ENCODE peak calls at places on chromosome 1, in eight cellular contexts. One of them, this sample, is unnamed.

GRCh38 chr1:91572044-91572443 is 71.4 kb downstream of the CDC7 start:
- DNase-seq in HCT116: no peak
- DNase-seq in A549: no peak
- DNase-seq in uterus: no peak
- DNase-seq in ovary: no peak
- DNase-seq in transverse colon: no peak
- DNase-seq in body of pancreas: peak
- DNase-seq in esophagus squamous epithelium: no peak
- DNase-seq in this sample: peak

GRCh38 chr1:67537647-67538018 is 107.4 kb upstream of the SERBP1 start:
- DNase-seq in HCT116: no peak
- DNase-seq in A549: no peak
- DNase-seq in uterus: no peak
- DNase-seq in ovary: no peak
- DNase-seq in transverse colon: no peak
- DNase-seq in body of pancreas: no peak
- DNase-seq in esophagus squamous epithelium: no peak
- DNase-seq in this sample: peak

GRCh38 chr1:62621907-62622306 is 24.6 kb downstream of the ANGPTL3 start:
- DNase-seq in HCT116: peak
- DNase-seq in A549: peak
- DNase-seq in uterus: no peak
- DNase-seq in ovary: no peak
- DNase-seq in transverse colon: no peak
- DNase-seq in body of pancreas: peak
- DNase-seq in esophagus squamous epithelium: no peak
- DNase-seq in this sample: peak

GRCh38 chr1:226097866-226098625 is 35.5 kb downstream of the H3-3A start:
- DNase-seq in HCT116: no peak
- DNase-seq in A549: no peak
- DNase-seq in uterus: no peak
- DNase-seq in ovary: no peak
- DNase-seq in transverse colon: no peak
- DNase-seq in body of pancreas: no peak
- DNase-seq in esophagus squamous epithelium: no peak
- DNase-seq in this sample: no peak

GRCh38 chr1:154497026-154497806 is 4.8 kb upstream of the TDRD10 start:
- DNase-seq in HCT116: no peak
- DNase-seq in A549: no peak
- DNase-seq in uterus: peak
- DNase-seq in ovary: no peak
- DNase-seq in transverse colon: no peak
- DNase-seq in body of pancreas: peak
- DNase-seq in esophagus squamous epithelium: no peak
- DNase-seq in this sample: no peak

GRCh38 chr1:43699281-43699680 is 8.1 kb upstream of the ST3GAL3 start:
- DNase-seq in HCT116: no peak
- DNase-seq in A549: no peak
- DNase-seq in uterus: no peak
- DNase-seq in ovary: no peak
- DNase-seq in transverse colon: no peak
- DNase-seq in body of pancreas: no peak
- DNase-seq in esophagus squamous epithelium: no peak
- DNase-seq in this sample: no peak

GRCh38 chr1:201506573-201507567 is at the start of gene CSRP1:
- DNase-seq in HCT116: peak
- DNase-seq in A549: peak
- DNase-seq in uterus: peak
- DNase-seq in ovary: peak
- DNase-seq in transverse colon: peak
- DNase-seq in body of pancreas: peak
- DNase-seq in esophagus squamous epithelium: peak
- DNase-seq in this sample: peak

GRCh38 chr1:9651565-9652378 is at the start of gene PIK3CD:
- DNase-seq in HCT116: no peak
- DNase-seq in A549: peak
- DNase-seq in uterus: no peak
- DNase-seq in ovary: no peak
- DNase-seq in transverse colon: no peak
- DNase-seq in body of pancreas: no peak
- DNase-seq in esophagus squamous epithelium: no peak
- DNase-seq in this sample: peak

GRCh38 chr1:203592728-203593127 is 33.9 kb upstream of the ATP2B4 start:
- DNase-seq in HCT116: no peak
- DNase-seq in A549: no peak
- DNase-seq in uterus: no peak
- DNase-seq in ovary: no peak
- DNase-seq in transverse colon: no peak
- DNase-seq in body of pancreas: peak
- DNase-seq in esophagus squamous epithelium: no peak
- DNase-seq in this sample: no peak

GRCh38 chr1:80218112-80218511 is 1211.6 kb upstream of the ADGRL4 start:
- DNase-seq in HCT116: peak
- DNase-seq in A549: peak
- DNase-seq in uterus: no peak
- DNase-seq in ovary: no peak
- DNase-seq in transverse colon: no peak
- DNase-seq in body of pancreas: no peak
- DNase-seq in esophagus squamous epithelium: no peak
- DNase-seq in this sample: peak

GRCh38 chr1:58592521-58593134 is 15.6 kb upstream of the TACSTD2 start:
- DNase-seq in HCT116: no peak
- DNase-seq in A549: peak
- DNase-seq in uterus: peak
- DNase-seq in ovary: peak
- DNase-seq in transverse colon: no peak
- DNase-seq in body of pancreas: peak
- DNase-seq in esophagus squamous epithelium: no peak
- DNase-seq in this sample: no peak

GRCh38 chr1:100530901-100531487 is 6.9 kb upstream of the GPR88 start:
- DNase-seq in HCT116: no peak
- DNase-seq in A549: no peak
- DNase-seq in uterus: peak
- DNase-seq in ovary: no peak
- DNase-seq in transverse colon: peak
- DNase-seq in body of pancreas: peak
- DNase-seq in esophagus squamous epithelium: no peak
- DNase-seq in this sample: peak

GRCh38 chr1:240004086-240004749 is 87.5 kb upstream of the FMN2 start:
- DNase-seq in HCT116: no peak
- DNase-seq in A549: peak
- DNase-seq in uterus: no peak
- DNase-seq in ovary: no peak
- DNase-seq in transverse colon: no peak
- DNase-seq in body of pancreas: no peak
- DNase-seq in esophagus squamous epithelium: no peak
- DNase-seq in this sample: peak

GRCh38 chr1:200778766-200779165 is 40.1 kb downstream of the CAMSAP2 start:
- DNase-seq in HCT116: no peak
- DNase-seq in A549: no peak
- DNase-seq in uterus: no peak
- DNase-seq in ovary: no peak
- DNase-seq in transverse colon: no peak
- DNase-seq in body of pancreas: no peak
- DNase-seq in esophagus squamous epithelium: no peak
- DNase-seq in this sample: no peak

GRCh38 chr1:190880352-190880751 is 402.7 kb upstream of the BRINP3 start:
- DNase-seq in HCT116: no peak
- DNase-seq in A549: no peak
- DNase-seq in uterus: no peak
- DNase-seq in ovary: no peak
- DNase-seq in transverse colon: no peak
- DNase-seq in body of pancreas: no peak
- DNase-seq in esophagus squamous epithelium: no peak
- DNase-seq in this sample: no peak

GRCh38 chr1:9248341-9249262 is 14.0 kb downstream of the H6PD start:
- DNase-seq in HCT116: no peak
- DNase-seq in A549: no peak
- DNase-seq in uterus: peak
- DNase-seq in ovary: peak
- DNase-seq in transverse colon: no peak
- DNase-seq in body of pancreas: no peak
- DNase-seq in esophagus squamous epithelium: no peak
- DNase-seq in this sample: no peak

GRCh38 chr1:197402189-197402588 is 134.1 kb downstream of the CRB1 start:
- DNase-seq in HCT116: no peak
- DNase-seq in A549: no peak
- DNase-seq in uterus: no peak
- DNase-seq in ovary: no peak
- DNase-seq in transverse colon: no peak
- DNase-seq in body of pancreas: no peak
- DNase-seq in esophagus squamous epithelium: no peak
- DNase-seq in this sample: no peak

GRCh38 chr1:245715291-245715701 is 560.5 kb downstream of the KIF26B start:
- DNase-seq in HCT116: no peak
- DNase-seq in A549: no peak
- DNase-seq in uterus: no peak
- DNase-seq in ovary: no peak
- DNase-seq in transverse colon: no peak
- DNase-seq in body of pancreas: no peak
- DNase-seq in esophagus squamous epithelium: no peak
- DNase-seq in this sample: peak

GRCh38 chr1:231929311-231929710 is 302.7 kb downstream of the DISC1 start:
- DNase-seq in HCT116: no peak
- DNase-seq in A549: no peak
- DNase-seq in uterus: no peak
- DNase-seq in ovary: no peak
- DNase-seq in transverse colon: no peak
- DNase-seq in body of pancreas: no peak
- DNase-seq in esophagus squamous epithelium: no peak
- DNase-seq in this sample: no peak

GRCh38 chr1:36387141-36387949 is 1.6 kb upstream of the STK40 start:
- DNase-seq in HCT116: no peak
- DNase-seq in A549: no peak
- DNase-seq in uterus: peak
- DNase-seq in ovary: no peak
- DNase-seq in transverse colon: no peak
- DNase-seq in body of pancreas: no peak
- DNase-seq in esophagus squamous epithelium: no peak
- DNase-seq in this sample: no peak

GRCh38 chr1:154961207-154961496 is 430 bp downstream of the PYGO2 start:
- DNase-seq in HCT116: no peak
- DNase-seq in A549: no peak
- DNase-seq in uterus: no peak
- DNase-seq in ovary: no peak
- DNase-seq in transverse colon: no peak
- DNase-seq in body of pancreas: no peak
- DNase-seq in esophagus squamous epithelium: no peak
- DNase-seq in this sample: no peak

GRCh38 chr1:50976890-50977574 is 7.0 kb downstream of the CDKN2C start:
- DNase-seq in HCT116: no peak
- DNase-seq in A549: peak
- DNase-seq in uterus: no peak
- DNase-seq in ovary: peak
- DNase-seq in transverse colon: no peak
- DNase-seq in body of pancreas: peak
- DNase-seq in esophagus squamous epithelium: no peak
- DNase-seq in this sample: peak
- TF ChIP-seq POLR2A in HCT116: no peak
- TF ChIP-seq POLR2A in A549: no peak
- TF ChIP-seq POLR2A in uterus: no peak
- TF ChIP-seq POLR2A in ovary: no peak
- TF ChIP-seq POLR2A in transverse colon: no peak
- TF ChIP-seq POLR2A in body of pancreas: no peak
- TF ChIP-seq POLR2A in esophagus squamous epithelium: no peak
- TF ChIP-seq POLR2A in this sample: no peak

DNA sequence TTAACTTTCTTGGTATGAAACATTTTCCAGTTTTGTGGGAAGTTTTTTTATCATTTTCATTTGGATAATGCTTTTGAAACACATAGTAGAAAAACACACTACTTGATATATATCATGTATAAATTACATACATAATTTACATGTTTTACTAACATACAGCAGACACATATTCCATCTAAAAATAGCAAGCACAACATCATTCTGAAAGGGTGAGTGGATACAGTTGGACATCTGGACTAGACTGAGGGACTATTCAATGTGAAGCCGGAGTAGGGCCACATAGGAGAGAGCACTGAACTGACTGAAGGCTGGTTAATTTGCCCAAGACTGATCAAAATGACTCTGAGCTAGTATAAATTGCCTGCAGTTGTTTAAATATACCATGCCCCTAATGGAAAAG is 11.7 kb downstream of the CDKN2C start:
- DNase-seq in HCT116: no peak
- DNase-seq in A549: no peak
- DNase-seq in uterus: no peak
- DNase-seq in ovary: no peak
- DNase-seq in transverse colon: no peak
- DNase-seq in body of pancreas: no peak
- DNase-seq in esophagus squamous epithelium: no peak
- DNase-seq in this sample: no peak
- H3K4me3 ChIP-seq in HCT116: no peak
- H3K4me3 ChIP-seq in A549: peak
- H3K4me3 ChIP-seq in uterus: no peak
- H3K4me3 ChIP-seq in ovary: no peak
- H3K4me3 ChIP-seq in transverse colon: no peak
- H3K4me3 ChIP-seq in body of pancreas: no peak
- H3K4me3 ChIP-seq in esophagus squamous epithelium: no peak
- H3K4me3 ChIP-seq in this sample: no peak

GRCh38 chr1:234975941-234976871 is 152.4 kb downstream of the TOMM20 start:
- DNase-seq in HCT116: no peak
- DNase-seq in A549: no peak
- DNase-seq in uterus: no peak
- DNase-seq in ovary: no peak
- DNase-seq in transverse colon: no peak
- DNase-seq in body of pancreas: peak
- DNase-seq in esophagus squamous epithelium: no peak
- DNase-seq in this sample: no peak
- TF ChIP-seq POLR2A in HCT116: no peak
- TF ChIP-seq POLR2A in A549: no peak
- TF ChIP-seq POLR2A in uterus: no peak
- TF ChIP-seq POLR2A in ovary: no peak
- TF ChIP-seq POLR2A in transverse colon: no peak
- TF ChIP-seq POLR2A in body of pancreas: no peak
- TF ChIP-seq POLR2A in esophagus squamous epithelium: no peak
- TF ChIP-seq POLR2A in this sample: no peak

GRCh38 chr1:148160048-148160395 is 7.9 kb upstream of the NBPF11 start:
- DNase-seq in HCT116: no peak
- DNase-seq in A549: no peak
- DNase-seq in uterus: no peak
- DNase-seq in ovary: no peak
- DNase-seq in transverse colon: no peak
- DNase-seq in body of pancreas: no peak
- DNase-seq in esophagus squamous epithelium: no peak
- DNase-seq in this sample: no peak

GRCh38 chr1:148162363-148162762 is 10.3 kb upstream of the NBPF11 start:
- DNase-seq in HCT116: no peak
- DNase-seq in A549: no peak
- DNase-seq in uterus: no peak
- DNase-seq in ovary: no peak
- DNase-seq in transverse colon: no peak
- DNase-seq in body of pancreas: no peak
- DNase-seq in esophagus squamous epithelium: no peak
- DNase-seq in this sample: no peak

GRCh38 chr1:148161252-148161901 is 9.3 kb upstream of the NBPF11 start:
- DNase-seq in HCT116: no peak
- DNase-seq in A549: no peak
- DNase-seq in uterus: no peak
- DNase-seq in ovary: no peak
- DNase-seq in transverse colon: no peak
- DNase-seq in body of pancreas: no peak
- DNase-seq in esophagus squamous epithelium: no peak
- DNase-seq in this sample: no peak

GRCh38 chr1:148158594-148158993 is 6.5 kb upstream of the NBPF11 start:
- DNase-seq in HCT116: no peak
- DNase-seq in A549: no peak
- DNase-seq in uterus: no peak
- DNase-seq in ovary: no peak
- DNase-seq in transverse colon: no peak
- DNase-seq in body of pancreas: no peak
- DNase-seq in esophagus squamous epithelium: no peak
- DNase-seq in this sample: no peak

GRCh38 chr1:148160421-148161251 is 8.6 kb upstream of the NBPF11 start:
- DNase-seq in HCT116: no peak
- DNase-seq in A549: no peak
- DNase-seq in uterus: no peak
- DNase-seq in ovary: no peak
- DNase-seq in transverse colon: no peak
- DNase-seq in body of pancreas: no peak
- DNase-seq in esophagus squamous epithelium: no peak
- DNase-seq in this sample: no peak
- H3K4me3 ChIP-seq in HCT116: no peak
- H3K4me3 ChIP-seq in A549: no peak
- H3K4me3 ChIP-seq in uterus: no peak
- H3K4me3 ChIP-seq in ovary: no peak
- H3K4me3 ChIP-seq in transverse colon: no peak
- H3K4me3 ChIP-seq in body of pancreas: no peak
- H3K4me3 ChIP-seq in esophagus squamous epithelium: no peak
- H3K4me3 ChIP-seq in this sample: no peak